ENCODE peak calls at places on chromosomes 7 and 10, in four cellular contexts. K is effector memory CD4-positive, alpha-beta T cell; U is GM23248; T is H1. S is an unnamed sample.
A peak's percentile ranks its signal among the peaks of the same experiment; 100 is the strongest.

GRCh38 chr10:47449102-47449978 is 34.6 kb downstream of the ANXA8 start:
- DNase-seq in T (no peak), K (no peak), U (no peak), S (no peak)

GRCh38 chr7:28512648-28513435 is 100.5 kb downstream of the CREB5 start:
- DNase-seq in K (no peak), U (no peak), T (no peak), S (no peak)

GRCh38 chr10:36736311-36736710 is 389.1 kb upstream of the ANKRD30A start:
- DNase-seq in K (no peak), U (peak; percentile 44), T (no peak), S (no peak)

GRCh38 chr10:71831646-71832552 is 19.2 kb downstream of the PSAP start:
- DNase-seq in U (peak; percentile 58), K (no peak), T (no peak), S (no peak)

GRCh38 chr7:151451626-151452025 is 11.7 kb upstream of the CRYGN start:
- DNase-seq in U (no peak), T (no peak), K (no peak), S (no peak)

GRCh38 chr7:95527033-95527775 is 41.5 kb downstream of the ASB4 start:
- DNase-seq in U (peak; percentile 73), K (no peak), T (no peak), S (no peak)

GRCh38 chr10:133324198-133324792 is 12.4 kb downstream of the CALY start:
- DNase-seq in T (no peak), K (peak; percentile 48), U (peak; percentile 72), S (no peak)

GRCh38 chr7:111362660-111363059 is 199.6 kb downstream of the IMMP2L start:
- DNase-seq in U (peak; percentile 78), K (no peak), T (no peak), S (peak; percentile 32)

GRCh38 chr7:55242613-55243012 is 122.5 kb upstream of the LANCL2 start:
- DNase-seq in T (no peak), U (peak; percentile 62), K (no peak), S (no peak)

GRCh38 chr7:103987455-103987854 is 2.0 kb downstream of the RELN start:
- DNase-seq in K (no peak), U (no peak), T (no peak), S (no peak)

GRCh38 chr7:69932034-69932628 is 333.9 kb downstream of the AUTS2 start:
- DNase-seq in U (peak; percentile 63), T (no peak), K (no peak), S (no peak)

GRCh38 chr10:29841724-29842649 is 207.2 kb upstream of the SVIL start:
- DNase-seq in T (no peak), K (no peak), U (peak; percentile 33), S (no peak)

GRCh38 chr7:37074370-37074769 is 350.1 kb upstream of the AOAH start:
- DNase-seq in T (no peak), K (no peak), U (no peak), S (no peak)

GRCh38 chr10:65194555-65194954 is 1673.4 kb downstream of the REEP3 start:
- DNase-seq in K (no peak), T (no peak), U (no peak), S (no peak)

GRCh38 chr7:128025380-128025779 is 5.9 kb downstream of the LRRC4 start:
- DNase-seq in T (no peak), U (peak; percentile 47), K (no peak), S (no peak)

GRCh38 chr7:30815016-30815854 is 44.0 kb downstream of the MINDY4 start:
- DNase-seq in T (no peak), U (peak; percentile 58), K (no peak), S (no peak)

GRCh38 chr7:122515404-122515803 is 183.5 kb downstream of the RNF133 start:
- DNase-seq in K (no peak), T (no peak), U (no peak), S (no peak)

GRCh38 chr10:87585565-87586514 is 73.8 kb upstream of the PAPSS2 start:
- DNase-seq in T (no peak), U (peak; percentile 17), K (no peak), S (no peak)

DNA sequence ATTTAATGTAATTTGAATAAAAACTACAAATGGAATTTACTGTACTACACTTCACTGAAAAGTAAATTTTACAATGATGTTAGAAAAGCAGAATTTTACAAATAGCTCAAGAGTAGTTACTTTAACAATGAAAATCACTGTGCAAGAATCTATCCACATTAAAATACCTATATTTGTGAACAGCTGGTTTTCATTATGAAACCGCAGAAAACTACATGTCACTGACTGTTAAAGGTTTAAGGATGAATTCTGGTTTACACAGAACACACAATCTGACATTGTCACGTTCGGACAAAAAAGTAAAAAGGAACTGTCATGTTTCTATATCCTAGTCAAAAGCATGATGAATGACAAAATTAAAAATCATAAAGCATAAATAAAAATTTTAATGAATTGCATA is 415.3 kb upstream of the PRKCQ start:
- DNase-seq in T (no peak), U (peak; percentile 24), K (no peak), S (no peak)
- H3K27ac ChIP-seq in T (no peak overlapping the region), U (no peak overlapping the region), K (no peak overlapping the region), S (no peak overlapping the region)

DNA sequence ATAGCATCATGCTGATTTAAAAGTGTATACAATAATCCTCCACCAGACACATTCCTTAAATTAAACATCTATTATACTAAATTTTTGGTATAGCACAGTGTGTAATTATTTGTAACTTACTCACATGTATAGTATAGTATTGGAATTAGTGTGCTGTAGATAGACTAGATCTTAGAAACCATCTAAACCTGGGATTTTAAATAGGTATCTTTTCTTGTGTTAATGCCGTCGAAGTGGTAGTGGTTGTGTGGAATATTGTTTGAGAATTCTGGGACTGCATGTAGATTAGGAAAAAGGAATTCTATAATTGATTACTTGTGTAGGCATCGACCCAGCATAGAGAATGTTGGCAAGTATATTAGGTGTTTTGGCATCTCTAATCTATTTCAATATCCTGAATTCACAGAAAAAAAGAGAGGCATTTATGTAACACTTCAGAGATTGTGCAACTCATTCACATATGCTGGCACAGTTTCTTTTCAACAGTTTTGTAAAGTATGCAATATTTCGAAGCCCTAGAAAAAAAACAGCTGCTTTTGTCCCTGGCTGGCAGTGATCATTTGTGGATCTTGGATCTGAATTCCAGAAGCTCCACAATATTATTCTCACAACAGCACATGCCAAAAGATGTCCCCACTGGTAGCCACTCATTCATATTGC is 145.5 kb upstream of the AGR3 start:
- DNase-seq in T (no peak), K (no peak), U (peak; percentile 59), S (no peak)
- H3K27me3 ChIP-seq in T (no peaks in the 10 kb centered on the region), K (no peaks in the 10 kb centered on the region), U (no peaks in the 10 kb centered on the region), S (no peaks in the 10 kb centered on the region)

GRCh38 chr10:44281089-44281613 is 103.7 kb downstream of the CXCL12 start:
- DNase-seq in U (peak; percentile 72), T (no peak), K (no peak), S (no peak)

GRCh38 chr10:44280615-44281014 is 104.3 kb downstream of the CXCL12 start:
- DNase-seq in K (no peak), T (no peak), U (peak; percentile 31), S (no peak)

GRCh38 chr10:44279376-44279775 is 105.5 kb downstream of the CXCL12 start:
- DNase-seq in K (no peak), U (no peak), T (no peak), S (no peak)

GRCh38 chr10:44278669-44279337 is 106.1 kb downstream of the CXCL12 start:
- DNase-seq in K (no peak), T (no peak), U (peak; percentile 72), S (no peak)

GRCh38 chr10:44280211-44280610 is 104.7 kb downstream of the CXCL12 start:
- DNase-seq in T (no peak), U (peak; percentile 58), K (no peak), S (no peak)
- H3K27ac ChIP-seq in T (no peak overlapping the region), U (peak overlapping the region; percentile 19), K (no peak overlapping the region), S (no peak overlapping the region)

GRCh38 chr10:8071006-8071405 is 16.5 kb downstream of the GATA3 start:
- DNase-seq in K (no peak), U (no peak), T (no peak), S (no peak)
- H3K27me3 ChIP-seq in K (no peaks in the 10 kb centered on the region), U (peaks cover 25% of the 10 kb centered on the region), T (no peaks in the 10 kb centered on the region), S (no peaks in the 10 kb centered on the region)

GRCh38 chr10:451856-452255 is 237.6 kb downstream of the DIP2C start:
- DNase-seq in U (no peak), T (no peak), K (no peak), S (no peak)

GRCh38 chr10:450463-450862 is 239.0 kb downstream of the DIP2C start:
- DNase-seq in K (no peak), T (no peak), U (no peak), S (no peak)

GRCh38 chr10:451021-451471 is 238.4 kb downstream of the DIP2C start:
- DNase-seq in U (no peak), T (no peak), K (peak; percentile 60), S (no peak)

GRCh38 chr10:454860-455259 is 234.6 kb downstream of the DIP2C start:
- DNase-seq in U (peak; percentile 92), K (no peak), T (no peak), S (peak; percentile 66)

GRCh38 chr10:452512-453504 is 236.7 kb downstream of the DIP2C start:
- DNase-seq in T (no peak), K (no peak), U (peak; percentile 33), S (no peak)
- H3K27ac ChIP-seq in T (no peak overlapping the region), K (no peak overlapping the region), U (no peak overlapping the region), S (no peak overlapping the region)

DNA sequence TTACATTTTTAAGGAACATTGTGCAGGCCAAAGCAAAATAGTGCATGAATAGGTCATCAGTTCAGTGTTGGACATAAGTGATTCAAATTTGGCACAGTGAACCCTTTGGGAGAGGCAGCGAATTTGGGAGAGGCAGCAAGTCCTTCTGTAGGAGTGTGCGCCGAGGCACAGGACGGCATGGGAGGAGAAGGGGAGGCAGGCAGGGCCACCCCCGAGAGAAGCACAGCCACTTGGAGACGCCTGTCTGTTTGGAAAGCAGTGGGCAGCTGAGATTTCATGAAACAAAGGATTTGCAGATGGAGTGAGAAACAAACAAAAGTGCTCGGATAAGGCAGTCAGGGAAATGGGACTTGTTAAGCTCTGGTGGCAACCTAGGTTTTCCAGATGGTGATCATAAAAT is 30.6 kb downstream of the VIPR2 start:
- DNase-seq in U (no peak), T (no peak), K (no peak), S (no peak)
- H3K27me3 ChIP-seq in U (no peaks in the 10 kb centered on the region), T (no peaks in the 10 kb centered on the region), K (no peaks in the 10 kb centered on the region), S (peaks cover 6% of the 10 kb centered on the region)

DNA sequence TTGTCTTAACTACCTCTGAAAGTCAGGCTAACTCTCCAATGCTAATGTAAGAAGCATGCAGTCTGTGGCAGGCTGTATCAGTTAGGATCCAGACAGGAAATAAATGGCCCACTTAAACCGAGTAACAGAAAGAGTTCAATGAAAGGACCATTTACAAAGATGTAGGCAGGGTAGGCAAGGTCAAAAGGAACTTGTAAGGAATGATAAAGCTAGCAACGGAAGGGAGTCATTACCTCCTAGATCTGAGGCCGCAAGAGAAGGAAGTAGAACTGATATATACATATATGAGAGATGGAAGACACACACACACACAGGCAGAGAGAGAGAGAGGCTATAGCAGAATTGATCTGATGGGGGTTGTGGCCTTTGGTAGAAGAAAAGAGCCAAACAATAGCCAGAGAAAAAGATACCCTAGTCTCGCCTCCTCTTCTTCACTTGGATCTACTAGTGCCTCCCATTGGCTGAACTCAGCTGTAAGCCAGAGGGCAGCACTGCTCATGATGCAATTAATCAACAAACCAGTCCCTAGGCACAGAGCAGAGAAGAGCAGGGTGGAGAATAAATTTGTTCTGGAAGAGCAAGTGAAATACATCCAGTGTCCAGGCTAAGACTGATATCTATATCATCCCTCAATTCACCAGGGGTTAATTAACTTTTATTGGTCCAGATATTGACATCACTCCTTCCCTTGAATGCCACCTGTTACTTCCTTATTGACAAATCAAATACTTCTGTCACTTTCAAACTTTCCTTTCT is 91.2 kb downstream of the LSMEM1 start:
- DNase-seq in K (no peak), T (no peak), U (no peak), S (no peak)
- H3K27ac ChIP-seq in K (no peak overlapping the region), T (no peak overlapping the region), U (no peak overlapping the region), S (no peak overlapping the region)

GRCh38 chr7:73582664-73583202 is 4.4 kb upstream of the TBL2 start:
- DNase-seq in K (no peak), U (no peak), T (no peak), S (no peak)
- H3K27me3 ChIP-seq in K (no peaks in the 10 kb centered on the region), U (no peaks in the 10 kb centered on the region), T (peaks cover 16% of the 10 kb centered on the region), S (no peaks in the 10 kb centered on the region)

GRCh38 chr7:1767524-1767923 is 97.4 kb downstream of the ELFN1 start:
- DNase-seq in U (peak; percentile 33), T (no peak), K (no peak), S (no peak)
- H3K27ac ChIP-seq in U (no peak overlapping the region), T (no peak overlapping the region), K (no peak overlapping the region), S (no peak overlapping the region)

S was measured in SJSA1.